ENCODE peak calls at places on chromosomes 1 and 21, in eight cellular contexts. R is A673, K is A549, O is right lobe of liver, U is nephron progenitor cell, L is foreskin fibroblast, B is cardiac muscle cell, S is AG04450. J is an unnamed sample.

GRCh38 chr1:99598738-99599411 is 47.0 kb upstream of the PALMD start:
- DNase-seq in R (no peak), K (no peak), O (no peak), U (no peak), L (no peak), B (no peak), S (no peak), J (peak)

GRCh38 chr1:109386054-109386717 is 11.5 kb downstream of the SORT1 start:
- DNase-seq in R (no peak), K (no peak), O (no peak), U (no peak), L (no peak), B (no peak), S (no peak), J (no peak)

GRCh38 chr1:56002272-56002671 is 577.1 kb downstream of the PLPP3 start:
- DNase-seq in R (no peak), K (no peak), O (no peak), U (no peak), L (no peak), B (no peak), S (no peak), J (no peak)

GRCh38 chr1:178037510-178038253 is 56.2 kb upstream of the RASAL2 start:
- DNase-seq in R (peak), K (peak), O (peak), U (peak), L (peak), B (peak), S (no peak), J (no peak)

GRCh38 chr1:197915797-197916686 is 1.1 kb upstream of the LHX9 start:
- DNase-seq in R (peak), K (peak), O (peak), U (peak), L (peak), B (peak), S (no peak), J (no peak)

GRCh38 chr21:25626752-25627151 is 12.3 kb upstream of the JAM2 start:
- DNase-seq in R (no peak), K (no peak), O (peak), U (no peak), L (peak), B (peak), S (no peak), J (no peak)

GRCh38 chr1:20359451-20360330 is 69.0 kb downstream of the VWA5B1 start:
- DNase-seq in R (no peak), K (no peak), O (no peak), U (no peak), L (no peak), B (no peak), S (no peak), J (peak)

GRCh38 chr1:61097326-61097725 is 15.0 kb downstream of the NFIA start:
- DNase-seq in R (peak), K (no peak), O (no peak), U (no peak), L (peak), B (peak), S (no peak), J (no peak)

GRCh38 chr21:42505090-42505726 is 8.4 kb upstream of the SLC37A1 start:
- DNase-seq in R (no peak), K (no peak), O (no peak), U (no peak), L (no peak), B (no peak), S (no peak), J (peak)

GRCh38 chr1:202811296-202812175 is 782 bp downstream of the PCAT6 start:
- DNase-seq in R (peak), K (peak), O (no peak), U (peak), L (peak), B (peak), S (no peak), J (no peak)

GRCh38 chr21:38660333-38661295 is 145.1 kb upstream of the ETS2 start:
- DNase-seq in R (peak), K (no peak), O (no peak), U (peak), L (no peak), B (peak), S (no peak), J (no peak)

GRCh38 chr21:30340714-30341573 is 3.5 kb upstream of the KRTAP27-1 start:
- DNase-seq in R (peak), K (peak), O (no peak), U (peak), L (peak), B (peak), S (no peak), J (peak)

GRCh38 chr1:94433866-94434265 is 15.7 kb downstream of the ABCD3 start:
- DNase-seq in R (no peak), K (no peak), O (no peak), U (no peak), L (no peak), B (no peak), S (no peak), J (no peak)

GRCh38 chr1:16172964-16173446 is 17.1 kb upstream of the EPHA2 start:
- DNase-seq in R (no peak), K (peak), O (no peak), U (no peak), L (no peak), B (peak), S (no peak), J (no peak)

GRCh38 chr1:93989601-93990000 is 80.4 kb upstream of the GCLM start:
- DNase-seq in R (no peak), K (no peak), O (no peak), U (no peak), L (no peak), B (no peak), S (no peak), J (no peak)

GRCh38 chr1:209875510-209875909 is 47.7 kb downstream of the UTP25 start:
- DNase-seq in R (peak), K (peak), O (no peak), U (peak), L (peak), B (peak), S (no peak), J (no peak)

GRCh38 chr1:2240251-2241156 is 12.4 kb downstream of the SKI start:
- DNase-seq in R (peak), K (no peak), O (peak), U (no peak), L (peak), B (peak), S (no peak), J (no peak)

GRCh38 chr1:199522338-199522737 is 505.2 kb upstream of the NR5A2 start:
- DNase-seq in R (no peak), K (no peak), O (no peak), U (no peak), L (peak), B (no peak), S (no peak), J (no peak)

GRCh38 chr1:192879416-192879815 is 70.6 kb downstream of the RGS2 start:
- DNase-seq in R (no peak), K (no peak), O (no peak), U (no peak), L (peak), B (peak), S (no peak), J (no peak)
- TF ChIP-seq CTCF in R (no peak), K (no peak), O (no peak), U (no peak), L (no peak), B (no peak), S (no peak), J (no peak)

DNA sequence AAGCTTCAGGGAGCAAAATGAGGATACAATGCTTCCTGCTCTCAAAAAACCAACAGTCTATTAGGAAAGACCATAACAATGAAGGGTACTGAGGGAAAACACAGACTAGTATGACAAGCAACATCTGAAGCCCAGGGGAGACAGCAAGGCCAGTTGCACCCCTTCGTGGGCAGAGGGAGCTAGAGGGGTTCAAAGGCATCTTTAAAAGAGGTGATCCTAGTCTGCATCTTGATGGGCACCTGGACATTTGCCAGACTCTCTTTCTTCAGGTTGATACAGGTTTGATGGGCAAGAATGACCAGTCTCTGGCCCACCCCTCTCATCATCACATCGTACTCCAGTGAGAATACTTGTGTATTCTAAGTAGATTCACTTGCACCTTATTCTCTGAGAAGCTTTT is 177.7 kb downstream of the VAV3 start:
- DNase-seq in R (peak), K (peak), O (no peak), U (no peak), L (peak), B (no peak), S (no peak), J (peak)
- TF ChIP-seq CTCF in R (peak), K (no peak), O (no peak), U (no peak), L (no peak), B (peak), S (no peak), J (peak)

GRCh38 chr1:57367945-57368344 is 55.9 kb downstream of the DAB1 start:
- DNase-seq in R (no peak), K (peak), O (no peak), U (no peak), L (no peak), B (no peak), S (no peak), J (no peak)
- TF ChIP-seq CTCF in R (no peak), K (no peak), O (no peak), U (no peak), L (no peak), B (no peak), S (no peak), J (no peak)

GRCh38 chr1:208238710-208239517 is 5.3 kb downstream of the PLXNA2 start:
- DNase-seq in R (peak), K (peak), O (peak), U (no peak), L (peak), B (peak), S (no peak), J (peak)
- TF ChIP-seq CTCF in R (peak), K (peak), O (peak), U (peak), L (peak), B (peak), S (peak), J (peak)